ENCODE peak calls at places on chromosomes 7 and 10, in ten cellular contexts. S is activated T-cell treated with anti-CD3 and anti-CD28 coated beads, Interleukin-2, amount 50 U/mL, for 24 hours; J is foreskin fibroblast; P is posterior vena cava; T is type B pancreatic cell; R is stimulated activated CD4-positive, alpha-beta T cell treated with anti-CD3 and anti-CD28 coated beads, Interleukin-15, amount 100 ng/mL, for 1 hour; B is activated effector memory CD4-positive, alpha-beta T cell treated with anti-CD3 and anti-CD28 coated beads, Interleukin-2, amount 50 U/mL, for 16 hours; G is AG08395; D is spleen; W is ascending aorta. E is an unnamed sample.

GRCh38 chr10:4812952-4813351 is 13.1 kb upstream of the AKR1E2 start:
- DNase-seq in B (no peak), J (peak; percentile 86), R (no peak), P (no peak), T (no peak), D (no peak), G (peak; percentile 75), S (no peak), W (no peak), E (peak; percentile 87)

GRCh38 chr10:37456456-37456855 is 331.1 kb downstream of the ANKRD30A start:
- DNase-seq in T (no peak), B (no peak), S (no peak), G (no peak), W (no peak), J (no peak), R (no peak), D (no peak), P (no peak), E (no peak)

GRCh38 chr7:3984456-3984855 is 683.4 kb downstream of the SDK1 start:
- DNase-seq in D (no peak), T (no peak), G (no peak), R (no peak), B (no peak), J (no peak), S (no peak), P (no peak), W (peak; percentile 37), E (no peak)

GRCh38 chr10:22379059-22379458 is 33.8 kb downstream of the SPAG6 start:
- DNase-seq in S (peak; percentile 39), P (no peak), W (no peak), G (no peak), R (no peak), D (no peak), J (no peak), T (no peak), B (peak; percentile 69), E (no peak)

GRCh38 chr7:90747521-90747920 is 151.4 kb downstream of the CDK14 start:
- DNase-seq in G (peak; percentile 15), D (no peak), B (no peak), J (peak; percentile 35), T (no peak), S (no peak), W (no peak), R (no peak), P (no peak), E (no peak)

GRCh38 chr10:59700709-59701108 is 8.9 kb downstream of the SLC16A9 start:
- DNase-seq in S (no peak), D (no peak), B (no peak), P (no peak), R (no peak), G (no peak), T (no peak), W (no peak), J (no peak), E (no peak)

GRCh38 chr7:32958046-32959025 is 1.1 kb downstream of the FKBP9 start:
- DNase-seq in W (peak; percentile 72), J (peak; percentile 72), S (no peak), D (no peak), G (peak; percentile 35), P (peak; percentile 88), R (no peak), B (no peak), T (no peak), E (peak; percentile 47)

GRCh38 chr10:34993782-34994181 is 96.4 kb downstream of the CUL2 start:
- DNase-seq in R (no peak), G (no peak), B (no peak), J (no peak), P (no peak), T (no peak), D (no peak), W (no peak), S (no peak), E (no peak)

GRCh38 chr7:25382175-25382574 is 153.9 kb upstream of the NPVF start:
- DNase-seq in T (no peak), R (no peak), G (no peak), D (no peak), P (no peak), W (no peak), B (no peak), J (no peak), S (no peak), E (no peak)

GRCh38 chr7:155764432-155764798 is 47.8 kb downstream of the SHH start:
- DNase-seq in R (no peak), B (peak; percentile 71), W (no peak), P (no peak), G (no peak), S (peak; percentile 61), D (no peak), J (no peak), T (no peak), E (no peak)

E was measured in astrocyte of the spinal cord.